ENCODE peak calls at places on chromosomes 6 and 20, in five cellular contexts. One of them, this sample, is unnamed.

GRCh38 chr6:119832411-119832810 is 482.9 kb upstream of the MAN1A1 start:
- DNase-seq in ureter: no peak
- DNase-seq in effector CD8-positive, alpha-beta T cell: no peak
- DNase-seq in T47D: no peak
- DNase-seq in germinal center: no peak
- DNase-seq in this sample: no peak

GRCh38 chr6:134093007-134093573 is 40.7 kb upstream of the SLC2A12 start:
- DNase-seq in ureter: no peak
- DNase-seq in effector CD8-positive, alpha-beta T cell: no peak
- DNase-seq in T47D: no peak
- DNase-seq in germinal center: no peak
- DNase-seq in this sample: no peak

GRCh38 chr20:37940161-37940560 is 37.2 kb downstream of the VSTM2L start:
- DNase-seq in ureter: peak
- DNase-seq in effector CD8-positive, alpha-beta T cell: no peak
- DNase-seq in T47D: no peak
- DNase-seq in germinal center: no peak
- DNase-seq in this sample: no peak

GRCh38 chr20:62737271-62737761 is 28.7 kb downstream of the NTSR1 start:
- DNase-seq in ureter: no peak
- DNase-seq in effector CD8-positive, alpha-beta T cell: no peak
- DNase-seq in T47D: no peak
- DNase-seq in germinal center: no peak
- DNase-seq in this sample: no peak

GRCh38 chr6:144515761-144516160 is 230.6 kb downstream of the UTRN start:
- DNase-seq in ureter: no peak
- DNase-seq in effector CD8-positive, alpha-beta T cell: no peak
- DNase-seq in T47D: no peak
- DNase-seq in germinal center: no peak
- DNase-seq in this sample: no peak

GRCh38 chr6:1667012-1667804 is 57.5 kb downstream of the FOXC1 start:
- DNase-seq in ureter: no peak
- DNase-seq in effector CD8-positive, alpha-beta T cell: no peak
- DNase-seq in T47D: no peak
- DNase-seq in germinal center: no peak
- DNase-seq in this sample: no peak

GRCh38 chr6:43628392-43629103 is 516 bp downstream of the GTPBP2 start:
- DNase-seq in ureter: peak
- DNase-seq in effector CD8-positive, alpha-beta T cell: peak
- DNase-seq in T47D: no peak
- DNase-seq in germinal center: peak
- DNase-seq in this sample: peak

GRCh38 chr20:38222231-38222922 is 38.2 kb downstream of the KIAA1755 start:
- DNase-seq in ureter: peak
- DNase-seq in effector CD8-positive, alpha-beta T cell: peak
- DNase-seq in T47D: peak
- DNase-seq in germinal center: peak
- DNase-seq in this sample: peak

GRCh38 chr20:46694484-46694883 is 5.2 kb upstream of the TP53RK start:
- DNase-seq in ureter: no peak
- DNase-seq in effector CD8-positive, alpha-beta T cell: no peak
- DNase-seq in T47D: peak
- DNase-seq in germinal center: peak
- DNase-seq in this sample: no peak

GRCh38 chr20:23568320-23569011 is at the start of gene CST9L:
- DNase-seq in ureter: no peak
- DNase-seq in effector CD8-positive, alpha-beta T cell: no peak
- DNase-seq in T47D: no peak
- DNase-seq in germinal center: no peak
- DNase-seq in this sample: no peak

GRCh38 chr6:79302341-79302740 is 67.9 kb upstream of the HMGN3 start:
- DNase-seq in ureter: no peak
- DNase-seq in effector CD8-positive, alpha-beta T cell: no peak
- DNase-seq in T47D: no peak
- DNase-seq in germinal center: no peak
- DNase-seq in this sample: no peak

GRCh38 chr6:138038148-138038870 is 68.9 kb downstream of the PERP start:
- DNase-seq in ureter: no peak
- DNase-seq in effector CD8-positive, alpha-beta T cell: no peak
- DNase-seq in T47D: no peak
- DNase-seq in germinal center: no peak
- DNase-seq in this sample: no peak

GRCh38 chr6:101402618-101403002 is 9.1 kb downstream of the GRIK2 start:
- DNase-seq in ureter: no peak
- DNase-seq in effector CD8-positive, alpha-beta T cell: no peak
- DNase-seq in T47D: no peak
- DNase-seq in germinal center: no peak
- DNase-seq in this sample: no peak

GRCh38 chr6:53679446-53679933 is 13.9 kb upstream of the KLHL31 start:
- DNase-seq in ureter: no peak
- DNase-seq in effector CD8-positive, alpha-beta T cell: no peak
- DNase-seq in T47D: peak
- DNase-seq in germinal center: peak
- DNase-seq in this sample: no peak

GRCh38 chr20:16446246-16446645 is 127.0 kb downstream of the KIF16B start:
- DNase-seq in ureter: no peak
- DNase-seq in effector CD8-positive, alpha-beta T cell: no peak
- DNase-seq in T47D: no peak
- DNase-seq in germinal center: no peak
- DNase-seq in this sample: no peak

GRCh38 chr6:142740449-142740848 is 204.5 kb downstream of the HIVEP2 start:
- DNase-seq in ureter: no peak
- DNase-seq in effector CD8-positive, alpha-beta T cell: no peak
- DNase-seq in T47D: no peak
- DNase-seq in germinal center: no peak
- DNase-seq in this sample: no peak

GRCh38 chr6:104472245-104472644 is 387.5 kb downstream of the HACE1 start:
- DNase-seq in ureter: no peak
- DNase-seq in effector CD8-positive, alpha-beta T cell: no peak
- DNase-seq in T47D: no peak
- DNase-seq in germinal center: no peak
- DNase-seq in this sample: no peak

GRCh38 chr6:33788694-33789549 is at the start of gene LEMD2:
- DNase-seq in ureter: peak
- DNase-seq in effector CD8-positive, alpha-beta T cell: peak
- DNase-seq in T47D: peak
- DNase-seq in germinal center: peak
- DNase-seq in this sample: peak

GRCh38 chr20:32607727-32608663 is 22.9 kb upstream of the NOL4L start:
- DNase-seq in ureter: no peak
- DNase-seq in effector CD8-positive, alpha-beta T cell: no peak
- DNase-seq in T47D: no peak
- DNase-seq in germinal center: no peak
- DNase-seq in this sample: no peak

GRCh38 chr20:20720158-20720557 is 7.7 kb upstream of the RALGAPA2 start:
- DNase-seq in ureter: no peak
- DNase-seq in effector CD8-positive, alpha-beta T cell: no peak
- DNase-seq in T47D: no peak
- DNase-seq in germinal center: no peak
- DNase-seq in this sample: no peak

GRCh38 chr20:63664861-63665594 is 6.9 kb downstream of the RTEL1 start:
- DNase-seq in ureter: no peak
- DNase-seq in effector CD8-positive, alpha-beta T cell: no peak
- DNase-seq in T47D: no peak
- DNase-seq in germinal center: no peak
- DNase-seq in this sample: no peak

GRCh38 chr20:51411867-51412266 is 130.7 kb downstream of the NFATC2 start:
- DNase-seq in ureter: no peak
- DNase-seq in effector CD8-positive, alpha-beta T cell: no peak
- DNase-seq in T47D: no peak
- DNase-seq in germinal center: no peak
- DNase-seq in this sample: no peak

GRCh38 chr6:2876210-2877056 is 26.7 kb downstream of the SERPINB9 start:
- DNase-seq in ureter: no peak
- DNase-seq in effector CD8-positive, alpha-beta T cell: no peak
- DNase-seq in T47D: peak
- DNase-seq in germinal center: no peak
- DNase-seq in this sample: no peak

GRCh38 chr20:5000263-5001173 is 792 bp downstream of the SLC23A2 start:
- DNase-seq in ureter: peak
- DNase-seq in effector CD8-positive, alpha-beta T cell: no peak
- DNase-seq in T47D: no peak
- DNase-seq in germinal center: peak
- DNase-seq in this sample: peak

GRCh38 chr6:166512567-166512966 is 73.9 kb downstream of the RAMACL start:
- DNase-seq in ureter: no peak
- DNase-seq in effector CD8-positive, alpha-beta T cell: no peak
- DNase-seq in T47D: no peak
- DNase-seq in germinal center: peak
- DNase-seq in this sample: no peak

GRCh38 chr6:39669117-39669690 is 56.0 kb downstream of the KIF6 start:
- DNase-seq in ureter: no peak
- DNase-seq in effector CD8-positive, alpha-beta T cell: no peak
- DNase-seq in T47D: no peak
- DNase-seq in germinal center: no peak
- DNase-seq in this sample: no peak

GRCh38 chr6:4355241-4355640 is 219.9 kb upstream of the ECI2 start:
- DNase-seq in ureter: no peak
- DNase-seq in effector CD8-positive, alpha-beta T cell: no peak
- DNase-seq in T47D: no peak
- DNase-seq in germinal center: no peak
- DNase-seq in this sample: no peak

GRCh38 chr6:79425589-79426311 is 111.5 kb downstream of the LCA5 start:
- DNase-seq in ureter: no peak
- DNase-seq in effector CD8-positive, alpha-beta T cell: no peak
- DNase-seq in T47D: no peak
- DNase-seq in germinal center: no peak
- DNase-seq in this sample: no peak

GRCh38 chr6:52999456-52999855 is 4.4 kb upstream of the GSTA4 start:
- DNase-seq in ureter: no peak
- DNase-seq in effector CD8-positive, alpha-beta T cell: no peak
- DNase-seq in T47D: no peak
- DNase-seq in germinal center: no peak
- DNase-seq in this sample: no peak